ENCODE peak calls at places on chromosome 6, in five cellular contexts. One of them, this sample, is unnamed.

GRCh38 chr6:30740540-30740870 is 2.0 kb downstream of the FLOT1 start:
- DNase-seq in midbrain: no peak
- DNase-seq in psoas muscle: no peak
- DNase-seq in cardiac fibroblast: peak
- DNase-seq in DMS153: no peak
- DNase-seq in this sample: no peak

GRCh38 chr6:1590580-1590979 is 19.1 kb upstream of the FOXC1 start:
- DNase-seq in midbrain: no peak
- DNase-seq in psoas muscle: no peak
- DNase-seq in cardiac fibroblast: no peak
- DNase-seq in DMS153: no peak
- DNase-seq in this sample: no peak

GRCh38 chr6:74705451-74705850 is 500.4 kb downstream of the COL12A1 start:
- DNase-seq in midbrain: no peak
- DNase-seq in psoas muscle: no peak
- DNase-seq in cardiac fibroblast: no peak
- DNase-seq in DMS153: no peak
- DNase-seq in this sample: peak

GRCh38 chr6:40436685-40437604 is 150.2 kb downstream of the LRFN2 start:
- DNase-seq in midbrain: peak
- DNase-seq in psoas muscle: no peak
- DNase-seq in cardiac fibroblast: no peak
- DNase-seq in DMS153: peak
- DNase-seq in this sample: peak

GRCh38 chr6:128919412-128919811 is 36.5 kb downstream of the LAMA2 start:
- DNase-seq in midbrain: no peak
- DNase-seq in psoas muscle: no peak
- DNase-seq in cardiac fibroblast: peak
- DNase-seq in DMS153: no peak
- DNase-seq in this sample: peak

GRCh38 chr6:140480852-140481251 is 1106.4 kb upstream of the CITED2 start:
- DNase-seq in midbrain: no peak
- DNase-seq in psoas muscle: peak
- DNase-seq in cardiac fibroblast: peak
- DNase-seq in DMS153: no peak
- DNase-seq in this sample: peak

GRCh38 chr6:37987008-37987407 is 167.5 kb downstream of the ZFAND3 start:
- DNase-seq in midbrain: no peak
- DNase-seq in psoas muscle: no peak
- DNase-seq in cardiac fibroblast: peak
- DNase-seq in DMS153: no peak
- DNase-seq in this sample: peak

GRCh38 chr6:53375851-53376250 is 27.1 kb upstream of the ELOVL5 start:
- DNase-seq in midbrain: no peak
- DNase-seq in psoas muscle: no peak
- DNase-seq in cardiac fibroblast: peak
- DNase-seq in DMS153: no peak
- DNase-seq in this sample: no peak

GRCh38 chr6:43916091-43916923 is 146.3 kb downstream of the VEGFA start:
- DNase-seq in midbrain: no peak
- DNase-seq in psoas muscle: no peak
- DNase-seq in cardiac fibroblast: peak
- DNase-seq in DMS153: no peak
- DNase-seq in this sample: peak

GRCh38 chr6:116096979-116097816 is 3.5 kb upstream of the NT5DC1 start:
- DNase-seq in midbrain: no peak
- DNase-seq in psoas muscle: no peak
- DNase-seq in cardiac fibroblast: peak
- DNase-seq in DMS153: no peak
- DNase-seq in this sample: peak

GRCh38 chr6:72788188-72788587 is 166.3 kb downstream of the KCNQ5 start:
- DNase-seq in midbrain: no peak
- DNase-seq in psoas muscle: no peak
- DNase-seq in cardiac fibroblast: peak
- DNase-seq in DMS153: no peak
- DNase-seq in this sample: peak

GRCh38 chr6:77853401-77853800 is 200.6 kb downstream of the MEI4 start:
- DNase-seq in midbrain: no peak
- DNase-seq in psoas muscle: no peak
- DNase-seq in cardiac fibroblast: no peak
- DNase-seq in DMS153: no peak
- DNase-seq in this sample: no peak

GRCh38 chr6:84825461-84825860 is 61.1 kb upstream of the TBX18 start:
- DNase-seq in midbrain: no peak
- DNase-seq in psoas muscle: no peak
- DNase-seq in cardiac fibroblast: peak
- DNase-seq in DMS153: no peak
- DNase-seq in this sample: peak

GRCh38 chr6:138371720-138372119 is 6.0 kb upstream of the SMIM28 start:
- DNase-seq in midbrain: no peak
- DNase-seq in psoas muscle: no peak
- DNase-seq in cardiac fibroblast: peak
- DNase-seq in DMS153: no peak
- DNase-seq in this sample: no peak

GRCh38 chr6:42637681-42638080 is 73.9 kb downstream of the UBR2 start:
- DNase-seq in midbrain: no peak
- DNase-seq in psoas muscle: no peak
- DNase-seq in cardiac fibroblast: no peak
- DNase-seq in DMS153: no peak
- DNase-seq in this sample: no peak

GRCh38 chr6:131017962-131018361 is 45.1 kb downstream of the EPB41L2 start:
- DNase-seq in midbrain: no peak
- DNase-seq in psoas muscle: no peak
- DNase-seq in cardiac fibroblast: no peak
- DNase-seq in DMS153: no peak
- DNase-seq in this sample: no peak

GRCh38 chr6:52576392-52577021 is 353 bp downstream of the TRAM2 start:
- DNase-seq in midbrain: peak
- DNase-seq in psoas muscle: peak
- DNase-seq in cardiac fibroblast: peak
- DNase-seq in DMS153: peak
- DNase-seq in this sample: peak

GRCh38 chr6:61688165-61688564 is 597.9 kb downstream of the KHDRBS2 start:
- DNase-seq in midbrain: no peak
- DNase-seq in psoas muscle: no peak
- DNase-seq in cardiac fibroblast: no peak
- DNase-seq in DMS153: no peak
- DNase-seq in this sample: no peak

GRCh38 chr6:89941031-89941775 is 46.9 kb downstream of the GJA10 start:
- DNase-seq in midbrain: peak
- DNase-seq in psoas muscle: peak
- DNase-seq in cardiac fibroblast: no peak
- DNase-seq in DMS153: peak
- DNase-seq in this sample: peak

GRCh38 chr6:164578616-164579015 is 730.8 kb downstream of the C6orf118 start:
- DNase-seq in midbrain: no peak
- DNase-seq in psoas muscle: no peak
- DNase-seq in cardiac fibroblast: no peak
- DNase-seq in DMS153: no peak
- DNase-seq in this sample: no peak

GRCh38 chr6:160042788-160043301 is 74.0 kb downstream of the IGF2R start:
- DNase-seq in midbrain: no peak
- DNase-seq in psoas muscle: no peak
- DNase-seq in cardiac fibroblast: peak
- DNase-seq in DMS153: no peak
- DNase-seq in this sample: peak

GRCh38 chr6:30619561-30619960 is 1.9 kb downstream of the MRPS18B start:
- DNase-seq in midbrain: no peak
- DNase-seq in psoas muscle: no peak
- DNase-seq in cardiac fibroblast: no peak
- DNase-seq in DMS153: no peak
- DNase-seq in this sample: no peak

GRCh38 chr6:90663873-90664272 is 77.0 kb upstream of the MAP3K7 start:
- DNase-seq in midbrain: no peak
- DNase-seq in psoas muscle: no peak
- DNase-seq in cardiac fibroblast: no peak
- DNase-seq in DMS153: no peak
- DNase-seq in this sample: no peak

GRCh38 chr6:11388983-11389944 is 148.3 kb upstream of the TMEM170B start:
- DNase-seq in midbrain: no peak
- DNase-seq in psoas muscle: no peak
- DNase-seq in cardiac fibroblast: no peak
- DNase-seq in DMS153: no peak
- DNase-seq in this sample: no peak

GRCh38 chr6:91816335-91816734 is 1229.5 kb upstream of the MAP3K7 start:
- DNase-seq in midbrain: no peak
- DNase-seq in psoas muscle: peak
- DNase-seq in cardiac fibroblast: no peak
- DNase-seq in DMS153: no peak
- DNase-seq in this sample: no peak

GRCh38 chr6:39378175-39378889 is 55.8 kb upstream of the KCNK16 start:
- DNase-seq in midbrain: no peak
- DNase-seq in psoas muscle: no peak
- DNase-seq in cardiac fibroblast: no peak
- DNase-seq in DMS153: no peak
- DNase-seq in this sample: no peak

GRCh38 chr6:167870321-167870720 is 43.6 kb downstream of the AFDN start:
- DNase-seq in midbrain: no peak
- DNase-seq in psoas muscle: no peak
- DNase-seq in cardiac fibroblast: no peak
- DNase-seq in DMS153: no peak
- DNase-seq in this sample: no peak

GRCh38 chr6:17932362-17932852 is 55.0 kb downstream of the KIF13A start:
- DNase-seq in midbrain: no peak
- DNase-seq in psoas muscle: peak
- DNase-seq in cardiac fibroblast: peak
- DNase-seq in DMS153: no peak
- DNase-seq in this sample: peak

GRCh38 chr6:113654396-113654795 is 202.7 kb upstream of the MARCKS start:
- DNase-seq in midbrain: peak
- DNase-seq in psoas muscle: peak
- DNase-seq in cardiac fibroblast: peak
- DNase-seq in DMS153: no peak
- DNase-seq in this sample: peak

GRCh38 chr6:81105998-81106397 is 646.5 kb downstream of the TENT5A start:
- DNase-seq in midbrain: no peak
- DNase-seq in psoas muscle: no peak
- DNase-seq in cardiac fibroblast: peak
- DNase-seq in DMS153: no peak
- DNase-seq in this sample: no peak

GRCh38 chr6:53492860-53493634 is 51.9 kb downstream of the GCLC start:
- DNase-seq in midbrain: peak
- DNase-seq in psoas muscle: no peak
- DNase-seq in cardiac fibroblast: peak
- DNase-seq in DMS153: peak
- DNase-seq in this sample: peak

GRCh38 chr6:169979873-169980440 is 228.5 kb downstream of the ERMARD start:
- DNase-seq in midbrain: no peak
- DNase-seq in psoas muscle: no peak
- DNase-seq in cardiac fibroblast: no peak
- DNase-seq in DMS153: no peak
- DNase-seq in this sample: no peak

GRCh38 chr6:73088138-73088813 is 137.0 kb downstream of the KHDC1L start:
- DNase-seq in midbrain: no peak
- DNase-seq in psoas muscle: no peak
- DNase-seq in cardiac fibroblast: no peak
- DNase-seq in DMS153: no peak
- DNase-seq in this sample: no peak

GRCh38 chr6:16759646-16760535 is 1.4 kb downstream of the ATXN1 start:
- DNase-seq in midbrain: peak
- DNase-seq in psoas muscle: peak
- DNase-seq in cardiac fibroblast: peak
- DNase-seq in DMS153: no peak
- DNase-seq in this sample: peak

GRCh38 chr6:69784595-69785377 is 12.0 kb downstream of the LMBRD1 start:
- DNase-seq in midbrain: no peak
- DNase-seq in psoas muscle: no peak
- DNase-seq in cardiac fibroblast: no peak
- DNase-seq in DMS153: no peak
- DNase-seq in this sample: no peak

GRCh38 chr6:21527731-21528130 is 65.8 kb upstream of the SOX4 start:
- DNase-seq in midbrain: no peak
- DNase-seq in psoas muscle: no peak
- DNase-seq in cardiac fibroblast: no peak
- DNase-seq in DMS153: no peak
- DNase-seq in this sample: no peak

GRCh38 chr6:2127484-2127911 is 117.9 kb downstream of the GMDS start:
- DNase-seq in midbrain: no peak
- DNase-seq in psoas muscle: peak
- DNase-seq in cardiac fibroblast: no peak
- DNase-seq in DMS153: no peak
- DNase-seq in this sample: no peak

This sample was measured in fibroblast of lung.